ENCODE peak calls at places on chromosomes 3 and 15, in nine cellular contexts. A is suprapubic skin, C is foreskin fibroblast, I is neural crest cell, D is hepatocyte, Q is BJ, T is RWPE1, N is stomach, B is uterus. F is an unnamed sample.

GRCh38 chr15:72474466-72474911 is 359 bp downstream of the ARIH1 start:
- DNase-seq in A (peak), C (no peak), I (no peak), D (no peak), Q (no peak), T (no peak), N (no peak), B (peak), F (no peak)

GRCh38 chr15:68806220-68807105 is 14.2 kb downstream of the ANP32A start:
- DNase-seq in A (no peak), C (no peak), I (no peak), D (no peak), Q (no peak), T (no peak), N (no peak), B (no peak), F (no peak)

GRCh38 chr15:94855409-94856266 is 624.3 kb downstream of the MCTP2 start:
- DNase-seq in A (no peak), C (no peak), I (no peak), D (no peak), Q (no peak), T (no peak), N (no peak), B (no peak), F (no peak)

GRCh38 chr3:187558990-187559389 is 111.2 kb downstream of the SST start:
- DNase-seq in A (no peak), C (no peak), I (no peak), D (no peak), Q (no peak), T (no peak), N (no peak), B (no peak), F (no peak)

GRCh38 chr3:77707271-77707670 is 667.4 kb downstream of the ROBO2 start:
- DNase-seq in A (no peak), C (peak), I (no peak), D (no peak), Q (no peak), T (no peak), N (no peak), B (no peak), F (no peak)

GRCh38 chr3:102090646-102091045 is 241.3 kb downstream of the NFKBIZ start:
- DNase-seq in A (no peak), C (peak), I (no peak), D (no peak), Q (no peak), T (no peak), N (no peak), B (no peak), F (no peak)

GRCh38 chr3:148820885-148821284 is 6.7 kb upstream of the CPB1 start:
- DNase-seq in A (no peak), C (no peak), I (no peak), D (no peak), Q (no peak), T (no peak), N (no peak), B (no peak), F (no peak)

GRCh38 chr15:43488790-43489585 is 4.0 kb downstream of the TP53BP1 start:
- DNase-seq in A (no peak), C (no peak), I (no peak), D (no peak), Q (no peak), T (no peak), N (no peak), B (no peak), F (no peak)

GRCh38 chr15:65971741-65971995 is 102.4 kb downstream of the RAB11A start:
- DNase-seq in A (no peak), C (no peak), I (no peak), D (no peak), Q (no peak), T (no peak), N (no peak), B (no peak), F (no peak)

GRCh38 chr3:41431386-41431785 is 232.1 kb downstream of the CTNNB1 start:
- DNase-seq in A (no peak), C (no peak), I (no peak), D (no peak), Q (no peak), T (no peak), N (no peak), B (no peak), F (no peak)

GRCh38 chr3:84978833-84979232 is 20.0 kb downstream of the CADM2 start:
- DNase-seq in A (no peak), C (no peak), I (no peak), D (no peak), Q (no peak), T (no peak), N (no peak), B (no peak), F (no peak)

GRCh38 chr3:117790256-117790987 is 1080.8 kb downstream of the TUSC7 start:
- DNase-seq in A (no peak), C (peak), I (no peak), D (no peak), Q (no peak), T (no peak), N (no peak), B (no peak), F (no peak)

GRCh38 chr3:177340243-177340830 is 143.1 kb upstream of the TBL1XR1 start:
- DNase-seq in A (no peak), C (no peak), I (no peak), D (no peak), Q (no peak), T (no peak), N (no peak), B (no peak), F (no peak)

GRCh38 chr3:186951640-186952552 is 21.6 kb downstream of the ST6GAL1 start:
- DNase-seq in A (no peak), C (no peak), I (no peak), D (no peak), Q (no peak), T (no peak), N (no peak), B (no peak), F (no peak)

GRCh38 chr3:109131276-109131675 is 5.2 kb upstream of the C3orf85 start:
- DNase-seq in A (no peak), C (no peak), I (no peak), D (no peak), Q (no peak), T (no peak), N (no peak), B (no peak), F (no peak)

GRCh38 chr3:70738310-70738681 is 425.9 kb upstream of the MDFIC2 start:
- DNase-seq in A (no peak), C (no peak), I (no peak), D (peak), Q (no peak), T (peak), N (no peak), B (no peak), F (no peak)

GRCh38 chr3:150069158-150069536 is 98.5 kb upstream of the PFN2 start:
- DNase-seq in A (no peak), C (no peak), I (no peak), D (no peak), Q (no peak), T (no peak), N (no peak), B (no peak), F (no peak)

GRCh38 chr3:50170689-50171088 is 15.6 kb downstream of the SEMA3F start:
- DNase-seq in A (no peak), C (peak), I (no peak), D (no peak), Q (no peak), T (no peak), N (no peak), B (peak), F (no peak)

GRCh38 chr3:172023915-172024314 is 15.5 kb upstream of the FNDC3B start:
- DNase-seq in A (no peak), C (no peak), I (no peak), D (no peak), Q (no peak), T (no peak), N (no peak), B (no peak), F (no peak)

GRCh38 chr3:41259449-41260062 is 60.3 kb downstream of the CTNNB1 start:
- DNase-seq in A (no peak), C (peak), I (no peak), D (no peak), Q (peak), T (no peak), N (no peak), B (no peak), F (no peak)

GRCh38 chr3:185935465-185936263 is 2.1 kb downstream of the TRA2B start:
- DNase-seq in A (no peak), C (no peak), I (no peak), D (no peak), Q (no peak), T (no peak), N (no peak), B (no peak), F (no peak)

GRCh38 chr3:4805662-4806061 is 173.6 kb upstream of the BHLHE40 start:
- DNase-seq in A (no peak), C (no peak), I (no peak), D (no peak), Q (no peak), T (no peak), N (no peak), B (no peak), F (no peak)

GRCh38 chr3:51995346-51996156 is at the start of gene RPL29:
- DNase-seq in A (peak), C (peak), I (peak), D (peak), Q (peak), T (peak), N (peak), B (peak), F (peak)

GRCh38 chr3:52291508-52292181 is 4.0 kb downstream of the GLYCTK start:
- DNase-seq in A (no peak), C (no peak), I (peak), D (peak), Q (no peak), T (no peak), N (no peak), B (no peak), F (no peak)

GRCh38 chr15:76647612-76648011 is 257.5 kb downstream of the SCAPER start:
- DNase-seq in A (no peak), C (no peak), I (no peak), D (no peak), Q (no peak), T (no peak), N (no peak), B (no peak), F (no peak)

GRCh38 chr3:167732313-167733065 is 2.2 kb downstream of the PDCD10 start:
- DNase-seq in A (no peak), C (no peak), I (no peak), D (no peak), Q (no peak), T (no peak), N (no peak), B (no peak), F (no peak)

GRCh38 chr3:13365390-13366379 is 54.4 kb downstream of the NUP210 start:
- DNase-seq in A (no peak), C (no peak), I (no peak), D (no peak), Q (no peak), T (no peak), N (no peak), B (no peak), F (no peak)

GRCh38 chr15:90351479-90352108 is 490 bp upstream of the ZNF774 start:
- DNase-seq in A (no peak), C (no peak), I (no peak), D (no peak), Q (no peak), T (no peak), N (no peak), B (peak), F (no peak)

GRCh38 chr15:38129531-38130199 is 123.0 kb upstream of the SPRED1 start:
- DNase-seq in A (peak), C (peak), I (peak), D (peak), Q (peak), T (peak), N (peak), B (peak), F (peak)

GRCh38 chr15:40276927-40277326 is 5.9 kb downstream of the ANKRD63 start:
- DNase-seq in A (no peak), C (no peak), I (no peak), D (no peak), Q (no peak), T (no peak), N (no peak), B (no peak), F (no peak)

GRCh38 chr3:12658593-12659058 is 5.3 kb downstream of the RAF1 start:
- DNase-seq in A (no peak), C (peak), I (no peak), D (no peak), Q (peak), T (peak), N (no peak), B (no peak), F (peak)

GRCh38 chr3:190860531-190860930 is 2.0 kb downstream of the GMNC start:
- DNase-seq in A (no peak), C (no peak), I (no peak), D (no peak), Q (no peak), T (no peak), N (no peak), B (no peak), F (no peak)

GRCh38 chr15:66802087-66803001 is 100.3 kb downstream of the SMAD6 start:
- DNase-seq in A (peak), C (peak), I (no peak), D (peak), Q (peak), T (peak), N (no peak), B (no peak), F (no peak)

GRCh38 chr3:124924741-124925140 is 9.8 kb downstream of the MUC13 start:
- DNase-seq in A (no peak), C (no peak), I (no peak), D (no peak), Q (no peak), T (no peak), N (no peak), B (no peak), F (no peak)

GRCh38 chr3:82080792-82081191 is 319.3 kb upstream of the GBE1 start:
- DNase-seq in A (no peak), C (no peak), I (no peak), D (no peak), Q (no peak), T (no peak), N (no peak), B (no peak), F (no peak)

GRCh38 chr3:165669502-165669901 is 167.7 kb downstream of the BCHE start:
- DNase-seq in A (no peak), C (no peak), I (no peak), D (no peak), Q (no peak), T (no peak), N (no peak), B (no peak), F (no peak)

GRCh38 chr3:128343287-128344045 is 123.2 kb downstream of the DNAJB8 start:
- DNase-seq in A (no peak), C (peak), I (no peak), D (peak), Q (peak), T (peak), N (peak), B (no peak), F (no peak)

GRCh38 chr3:87873136-87873535 is 185.7 kb downstream of the CGGBP1 start:
- DNase-seq in A (no peak), C (peak), I (no peak), D (no peak), Q (no peak), T (no peak), N (no peak), B (no peak), F (no peak)

DNA sequence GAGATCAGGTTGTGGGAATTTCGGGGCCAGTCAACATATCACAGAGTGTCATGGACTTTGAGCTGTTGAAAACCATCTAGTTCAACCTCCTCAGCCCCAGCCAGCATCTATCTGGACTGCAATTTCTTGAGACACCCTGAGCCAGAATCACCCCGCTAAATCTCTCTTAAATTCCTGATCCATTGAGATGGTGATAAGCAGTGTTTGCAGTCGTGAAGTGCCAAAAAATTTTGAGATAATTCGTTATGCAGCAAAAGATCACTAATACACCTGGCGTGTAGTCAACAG is 29.3 kb downstream of the TMED3 start:
- DNase-seq in A (no peak), C (no peak), I (no peak), D (no peak), Q (no peak), T (no peak), N (no peak), B (no peak), F (no peak)
- TF ChIP-seq CTCF in A (no peak), C (no peak), I (no peak), D (no peak), Q (no peak), T (peak), N (no peak), B (no peak), F (no peak)

GRCh38 chr3:156135921-156136655 is 15.7 kb downstream of the KCNAB1 start:
- DNase-seq in A (no peak), C (no peak), I (no peak), D (no peak), Q (no peak), T (no peak), N (no peak), B (no peak), F (no peak)
- TF ChIP-seq CTCF in A (no peak), C (no peak), I (peak), D (no peak), Q (peak), T (no peak), N (no peak), B (no peak), F (no peak)

GRCh38 chr3:154791611-154792010 is 288.5 kb upstream of the MME start:
- DNase-seq in A (no peak), C (no peak), I (no peak), D (no peak), Q (no peak), T (no peak), N (no peak), B (no peak), F (no peak)
- TF ChIP-seq CTCF in A (no peak), C (no peak), I (no peak), D (no peak), Q (no peak), T (no peak), N (no peak), B (no peak), F (no peak)

DNA sequence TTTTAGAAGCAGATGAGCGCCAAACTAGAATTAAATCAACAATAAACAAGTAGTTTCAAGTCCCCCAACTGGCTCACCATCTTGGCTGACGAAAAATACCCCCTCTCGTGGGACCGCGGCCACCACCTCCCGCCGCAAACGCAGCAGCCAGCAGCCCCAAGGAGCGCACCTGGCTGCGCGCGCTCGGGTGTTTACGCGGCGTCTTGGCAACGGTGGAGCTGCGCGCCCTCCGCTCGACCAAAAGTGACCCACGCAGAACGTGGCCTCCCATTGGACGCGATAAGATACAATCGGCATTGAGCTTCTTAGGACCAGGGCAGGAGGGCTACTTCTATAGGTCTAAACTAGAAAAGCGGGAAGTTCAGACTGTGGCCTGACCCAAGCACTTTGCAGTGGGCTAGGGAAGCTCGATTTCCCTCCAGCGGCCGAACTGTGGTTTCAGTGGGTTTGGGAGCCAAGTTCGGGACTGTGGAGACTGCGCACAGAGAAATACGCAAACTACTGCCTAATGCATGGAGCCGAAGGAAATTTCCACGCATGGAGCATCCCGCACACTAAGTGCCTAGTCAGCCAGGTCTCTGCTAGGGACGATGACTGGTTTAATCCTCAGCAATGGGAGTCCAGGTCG is at the start of gene MNS1:
- DNase-seq in A (peak), C (peak), I (peak), D (peak), Q (peak), T (peak), N (peak), B (peak), F (peak)
- TF ChIP-seq CTCF in A (no peak), C (no peak), I (no peak), D (no peak), Q (no peak), T (no peak), N (no peak), B (no peak), F (no peak)

DNA sequence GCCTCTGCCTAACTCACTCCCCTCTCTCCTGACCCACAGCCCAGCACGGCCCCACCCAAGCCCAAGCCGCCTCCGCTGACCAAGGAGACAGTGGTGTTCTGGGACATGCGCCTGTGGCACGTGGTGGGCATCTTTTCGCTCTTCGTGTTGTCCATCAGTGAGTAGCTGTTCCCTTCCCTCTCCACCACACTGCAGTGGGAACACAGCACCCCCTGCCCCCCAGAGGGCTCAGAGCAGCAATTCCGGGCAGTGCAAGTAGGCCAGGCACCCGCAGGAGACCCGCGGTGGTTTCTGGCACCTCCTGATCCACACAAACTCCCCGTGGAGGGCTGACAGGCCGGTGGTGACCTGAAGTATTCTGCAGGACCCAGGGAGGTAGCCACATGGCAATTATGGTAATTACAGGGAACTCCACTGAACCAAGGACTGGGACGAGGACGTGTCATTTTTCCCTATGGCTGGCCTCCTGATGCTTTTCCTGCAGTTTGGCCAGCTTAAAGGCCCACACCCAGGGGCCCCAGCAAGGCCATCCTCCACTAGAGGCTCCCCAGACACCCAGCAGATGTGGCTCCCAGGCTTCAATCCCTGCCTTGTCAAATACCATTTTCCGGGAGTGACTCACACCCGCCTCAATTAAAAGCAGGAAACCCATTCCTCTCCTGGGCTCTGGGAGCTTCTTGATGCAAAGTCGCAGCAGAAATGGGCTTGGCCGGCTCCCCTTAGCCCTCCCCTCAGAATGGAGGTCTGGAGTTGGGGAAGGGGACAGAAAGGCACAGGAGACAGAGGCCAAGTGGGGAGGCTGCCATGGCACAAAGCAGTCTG is 4.8 kb downstream of the TMIE start:
- DNase-seq in A (no peak), C (peak), I (no peak), D (peak), Q (no peak), T (peak), N (no peak), B (no peak), F (peak)
- TF ChIP-seq CTCF in A (no peak), C (peak), I (no peak), D (no peak), Q (peak), T (no peak), N (no peak), B (no peak), F (no peak)

DNA sequence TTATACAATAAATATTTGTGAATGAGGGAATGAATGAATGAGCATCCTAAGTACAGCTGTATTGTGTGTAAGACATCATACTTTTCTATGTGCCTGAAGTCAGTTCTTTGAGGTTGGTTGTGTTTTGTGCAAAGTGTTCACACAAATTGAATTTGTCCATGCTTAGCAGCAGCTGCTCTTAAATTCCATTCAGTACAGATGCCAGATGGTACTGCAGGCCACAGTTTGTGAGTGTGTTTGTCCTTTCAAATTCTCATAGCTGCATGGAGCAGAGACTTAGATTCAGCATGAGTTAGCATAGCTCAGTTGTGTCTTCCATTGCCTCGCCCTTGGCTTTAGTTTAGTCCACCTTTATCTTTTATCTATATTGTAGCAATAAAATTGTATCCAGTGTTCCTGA is 3.8 kb upstream of the ZNF385D start:
- DNase-seq in A (no peak), C (no peak), I (no peak), D (no peak), Q (no peak), T (no peak), N (no peak), B (no peak), F (no peak)
- TF ChIP-seq CTCF in A (no peak), C (no peak), I (no peak), D (no peak), Q (no peak), T (no peak), N (no peak), B (no peak), F (no peak)

GRCh38 chr3:44065741-44066140 is 175.9 kb upstream of the TOPAZ1 start:
- DNase-seq in A (no peak), C (no peak), I (no peak), D (no peak), Q (no peak), T (no peak), N (no peak), B (no peak), F (no peak)
- TF ChIP-seq CTCF in A (no peak), C (no peak), I (no peak), D (no peak), Q (no peak), T (no peak), N (no peak), B (no peak), F (no peak)

F was measured in AG09319.